ENCODE peak calls at places on chromosomes 6 and 20, in seven cellular contexts. Z is SHP77; L is activated CD4-positive, alpha-beta T cell treated with anti-CD3 and anti-CD28 coated beads, Interleukin-2, amount 50 U/mL, for 1 hour; S is germinal center; P is left cardiac atrium; I is NCI-H69; Q is stimulated activated CD4-positive, alpha-beta T cell treated with anti-CD3 and anti-CD28 coated beads, Interleukin-1b, Interleukin-23, amount 100 ng/mL, for 24 hours. X is an unnamed sample.

GRCh38 chr20:62382306-62383198 is 4.4 kb upstream of the RPS21 start:
- DNase-seq in Z (peak), L (peak), S (peak), P (peak), I (peak), Q (peak), X (peak)

GRCh38 chr20:10724774-10725173 is 51.0 kb upstream of the JAG1 start:
- DNase-seq in Z (no peak), L (no peak), S (no peak), P (no peak), I (no peak), Q (no peak), X (no peak)

GRCh38 chr20:44549123-44549522 is 27.3 kb upstream of the SERINC3 start:
- DNase-seq in Z (no peak), L (no peak), S (no peak), P (no peak), I (no peak), Q (no peak), X (no peak)

GRCh38 chr6:7673063-7673536 is 52.8 kb upstream of the BMP6 start:
- DNase-seq in Z (peak), L (no peak), S (no peak), P (peak), I (peak), Q (no peak), X (no peak)

GRCh38 chr6:31689249-31690110 is 8.6 kb upstream of the LY6G5C start:
- DNase-seq in Z (no peak), L (peak), S (no peak), P (no peak), I (no peak), Q (no peak), X (no peak)

GRCh38 chr20:31673943-31674463 is 36.3 kb downstream of the COX4I2 start:
- DNase-seq in Z (no peak), L (no peak), S (no peak), P (no peak), I (no peak), Q (no peak), X (no peak)

GRCh38 chr20:49567421-49568256 is at the start of gene PTGIS:
- DNase-seq in Z (no peak), L (no peak), S (no peak), P (peak), I (peak), Q (no peak), X (no peak)

GRCh38 chr6:7726416-7727149 is 684 bp downstream of the BMP6 start:
- DNase-seq in Z (peak), L (no peak), S (peak), P (peak), I (peak), Q (no peak), X (peak)

GRCh38 chr20:1434571-1435336 is 31.9 kb downstream of the NSFL1C start:
- DNase-seq in Z (peak), L (peak), S (peak), P (no peak), I (peak), Q (no peak), X (no peak)

GRCh38 chr6:41073968-41074691 is 1.4 kb downstream of the NFYA start:
- DNase-seq in Z (no peak), L (no peak), S (no peak), P (no peak), I (peak), Q (no peak), X (no peak)

GRCh38 chr6:121354764-121355163 is 20.5 kb upstream of the TBC1D32 start:
- DNase-seq in Z (no peak), L (no peak), S (no peak), P (no peak), I (peak), Q (no peak), X (no peak)

GRCh38 chr20:17620371-17621228 is 50.7 kb downstream of the DSTN start:
- DNase-seq in Z (no peak), L (no peak), S (no peak), P (peak), I (no peak), Q (no peak), X (no peak)

GRCh38 chr20:44138859-44139258 is 48.1 kb downstream of the JPH2 start:
- DNase-seq in Z (no peak), L (no peak), S (no peak), P (no peak), I (no peak), Q (no peak), X (no peak)

GRCh38 chr6:29924731-29925130 is 17.6 kb upstream of the HLA-A start:
- DNase-seq in Z (no peak), L (peak), S (no peak), P (no peak), I (no peak), Q (no peak), X (no peak)

GRCh38 chr6:22892452-22892851 is 323.1 kb downstream of the HDGFL1 start:
- DNase-seq in Z (no peak), L (no peak), S (no peak), P (no peak), I (no peak), Q (no peak), X (no peak)

X was measured in NCI-H774.